ENCODE peak calls at places on chromosomes 11 and 22, in five cellular contexts. T is activated effector memory CD4-positive, alpha-beta T cell treated with anti-CD3 and anti-CD28 coated beads, Interleukin-2, amount 50 U/mL, for 16 hours; U is epithelial cell of esophagus; G is fibroblast of mammary gland; C is H1. A is an unnamed sample.

GRCh38 chr11:73288873-73289707 is 17.0 kb downstream of the P2RY6 start:
- DNase-seq in C (peak; percentile 93), T (peak; percentile 76), G (peak; percentile 65), U (peak; percentile 76), A (peak; percentile 64)

GRCh38 chr11:115606223-115607220 is 102.3 kb upstream of the CADM1 start:
- DNase-seq in G (no peak), C (no peak), U (no peak), T (no peak), A (no peak)

GRCh38 chr11:9138612-9139579 is 47.5 kb upstream of the SCUBE2 start:
- DNase-seq in T (peak; percentile 71), G (peak; percentile 92), C (peak; percentile 34), U (peak; percentile 98), A (no peak)

GRCh38 chr11:111429066-111429506 is 50.0 kb upstream of the POU2AF1 start:
- DNase-seq in G (peak; percentile 81), T (peak; percentile 78), U (peak; percentile 60), C (peak; percentile 83), A (peak; percentile 63)

GRCh38 chr11:104001474-104001873 is 35.0 kb upstream of the DDI1 start:
- DNase-seq in U (no peak), G (peak; percentile 36), C (no peak), T (no peak), A (no peak)

GRCh38 chr22:44683881-44684280 is 18.1 kb upstream of the PRR5 start:
- DNase-seq in U (no peak), C (no peak), T (no peak), G (no peak), A (no peak)

GRCh38 chr22:50225200-50225969 is 19.4 kb downstream of the TUBGCP6 start:
- DNase-seq in U (no peak), C (no peak), T (no peak), G (no peak), A (no peak)

GRCh38 chr11:31628111-31628510 is 118.5 kb downstream of the ELP4 start:
- DNase-seq in C (no peak), G (no peak), U (peak; percentile 44), T (no peak), A (no peak)

GRCh38 chr11:69352715-69353325 is 58.9 kb downstream of the MYEOV start:
- DNase-seq in C (peak; percentile 34), G (peak; percentile 98), U (peak; percentile 96), T (peak; percentile 74), A (no peak)

GRCh38 chr11:44424841-44425240 is 114.9 kb upstream of the ALX4 start:
- DNase-seq in C (no peak), T (no peak), G (no peak), U (peak; percentile 7), A (no peak)

GRCh38 chr11:118631510-118631909 is 24.1 kb downstream of the PHLDB1 start:
- DNase-seq in U (no peak), C (no peak), T (no peak), G (no peak), A (no peak)

GRCh38 chr11:124760205-124760652 is 1.9 kb downstream of the ESAM start:
- DNase-seq in G (no peak), C (peak; percentile 64), U (no peak), T (no peak), A (no peak)

GRCh38 chr11:106101797-106102196 is 24.3 kb downstream of the AASDHPPT start:
- DNase-seq in C (no peak), G (peak; percentile 83), T (no peak), U (peak; percentile 65), A (no peak)

GRCh38 chr11:12692238-12693074 is 18.2 kb downstream of the TEAD1 start:
- DNase-seq in G (peak; percentile 99), U (peak; percentile 59), C (no peak), T (no peak), A (peak; percentile 69)

GRCh38 chr11:67428052-67429001 is at the start of gene RPS6KB2:
- DNase-seq in C (peak; percentile 100), G (peak; percentile 96), U (peak; percentile 98), T (peak; percentile 100), A (peak; percentile 99)

GRCh38 chr11:31805037-31805628 is 6.0 kb downstream of the PAX6 start:
- DNase-seq in T (peak; percentile 52), U (no peak), C (peak; percentile 82), G (no peak), A (no peak)

GRCh38 chr22:38872831-38873248 is 824 bp upstream of the CBX6 start:
- DNase-seq in T (peak; percentile 74), U (no peak), G (no peak), C (peak; percentile 79), A (peak; percentile 44)

GRCh38 chr22:32826537-32826936 is 25.0 kb downstream of the TIMP3 start:
- DNase-seq in G (no peak), C (no peak), U (no peak), T (no peak), A (no peak)

GRCh38 chr11:87425391-87425790 is 387.7 kb downstream of the TMEM135 start:
- DNase-seq in G (peak; percentile 16), C (no peak), U (peak; percentile 62), T (no peak), A (no peak)

GRCh38 chr11:69114811-69115523 is 40.8 kb upstream of the SMIM38 start:
- DNase-seq in U (no peak), T (no peak), C (no peak), G (no peak), A (no peak)

GRCh38 chr11:128772814-128773213 is 78.9 kb downstream of the FLI1 start:
- DNase-seq in G (no peak), C (no peak), U (no peak), T (peak; percentile 76), A (no peak)

GRCh38 chr22:17965538-17966402 is 58.6 kb downstream of the MICAL3 start:
- DNase-seq in G (no peak), C (no peak), U (no peak), T (no peak), A (no peak)

GRCh38 chr22:49664371-49664881 is 163.2 kb downstream of the BRD1 start:
- DNase-seq in C (peak; percentile 38), T (peak; percentile 43), G (no peak), U (no peak), A (no peak)

GRCh38 chr11:103619480-103619879 is 417.0 kb upstream of the DDI1 start:
- DNase-seq in C (no peak), T (no peak), G (peak; percentile 49), U (peak; percentile 36), A (no peak)

GRCh38 chr11:17786824-17787525 is 52.4 kb downstream of the KCNC1 start:
- DNase-seq in G (peak; percentile 93), T (peak; percentile 39), C (no peak), U (peak; percentile 96), A (no peak)

A was measured in gastrocnemius medialis.